ENCODE peak calls at places on chromosomes 2 and 18, in four cellular contexts. T is colonic mucosa, A is progenitor cell of endocrine pancreas, K is ovary. S is an unnamed sample.

GRCh38 chr18:70659026-70659726 is 370.3 kb downstream of the SOCS6 start:
- DNase-seq in K (no peak), A (no peak), T (no peak), S (no peak)

GRCh38 chr2:9800639-9800974 is 42.7 kb upstream of the TAF1B start:
- DNase-seq in K (no peak), A (no peak), T (no peak), S (no peak)

GRCh38 chr2:95320986-95321767 is 24.0 kb downstream of the KCNIP3 start:
- DNase-seq in T (no peak), K (no peak), A (no peak), S (no peak)

GRCh38 chr18:76936877-76937276 is 114.5 kb downstream of the ZNF236 start:
- DNase-seq in T (no peak), K (no peak), A (no peak), S (no peak)

GRCh38 chr2:133434962-133435668 is 133.1 kb downstream of the NCKAP5 start:
- DNase-seq in T (no peak), A (no peak), K (no peak), S (peak)

GRCh38 chr2:119011162-119011909 is 69.3 kb downstream of the MARCO start:
- DNase-seq in T (no peak), A (peak), K (peak), S (peak)

GRCh38 chr2:234147335-234147861 is 96.9 kb downstream of the SPP2 start:
- DNase-seq in K (no peak), A (no peak), T (no peak), S (no peak)

GRCh38 chr18:51537487-51537886 is 340.0 kb upstream of the MEX3C start:
- DNase-seq in T (no peak), A (no peak), K (no peak), S (peak)

GRCh38 chr2:170056900-170057299 is 121.0 kb upstream of the MYO3B start:
- DNase-seq in T (no peak), K (no peak), A (no peak), S (no peak)

GRCh38 chr18:21799706-21800105 is 59.1 kb downstream of the MIB1 start:
- DNase-seq in A (no peak), T (no peak), K (no peak), S (no peak)

GRCh38 chr18:49368161-49368875 is 92.1 kb downstream of the DYM start:
- DNase-seq in T (no peak), A (no peak), K (no peak), S (peak)

GRCh38 chr18:25005602-25006375 is 346.2 kb downstream of the ZNF521 start:
- DNase-seq in A (no peak), K (no peak), T (no peak), S (no peak)

GRCh38 chr18:59909289-59910036 is 9.7 kb downstream of the PMAIP1 start:
- DNase-seq in T (no peak), K (no peak), A (no peak), S (no peak)

GRCh38 chr2:30363406-30363805 is 83.6 kb upstream of the LCLAT1 start:
- DNase-seq in T (no peak), K (no peak), A (no peak), S (no peak)

GRCh38 chr2:171958475-171958874 is 36.2 kb downstream of the HAT1 start:
- DNase-seq in K (no peak), T (no peak), A (no peak), S (no peak)

GRCh38 chr18:1585881-1586488 is 681.3 kb downstream of the ADCYAP1 start:
- DNase-seq in K (no peak), A (no peak), T (no peak), S (no peak)

GRCh38 chr2:162065767-162066166 is 8.2 kb downstream of the DPP4 start:
- DNase-seq in T (no peak), A (no peak), K (no peak), S (no peak)

GRCh38 chr2:104127049-104127770 is 726.7 kb upstream of the POU3F3 start:
- DNase-seq in A (no peak), T (no peak), K (no peak), S (no peak)

GRCh38 chr2:184730288-184730687 is 132.0 kb downstream of the ZNF804A start:
- DNase-seq in A (no peak), K (no peak), T (no peak), S (no peak)

GRCh38 chr2:203740741-203741363 is 34.4 kb downstream of the CD28 start:
- DNase-seq in T (no peak), K (no peak), A (no peak), S (no peak)

GRCh38 chr2:232505805-232506360 is 14.3 kb upstream of the PRSS56 start:
- DNase-seq in K (no peak), A (no peak), T (no peak), S (no peak)

GRCh38 chr2:239660390-239661228 is 259.8 kb upstream of the HDAC4 start:
- DNase-seq in K (no peak), A (no peak), T (no peak), S (no peak)
- TF ChIP-seq CTCF in K (no peak), A (no peak), T (no peak), S (no peak)

GRCh38 chr2:7812231-7812995 is 869.4 kb upstream of the ID2 start:
- DNase-seq in A (no peak), T (no peak), K (no peak), S (no peak)

GRCh38 chr2:7819860-7820259 is 862.0 kb upstream of the ID2 start:
- DNase-seq in A (no peak), K (no peak), T (no peak), S (no peak)

GRCh38 chr2:7819316-7819715 is 862.5 kb upstream of the ID2 start:
- DNase-seq in K (no peak), A (no peak), T (no peak), S (no peak)

GRCh38 chr2:7813541-7814310 is 868.1 kb upstream of the ID2 start:
- DNase-seq in A (no peak), T (no peak), K (no peak), S (no peak)

DNA sequence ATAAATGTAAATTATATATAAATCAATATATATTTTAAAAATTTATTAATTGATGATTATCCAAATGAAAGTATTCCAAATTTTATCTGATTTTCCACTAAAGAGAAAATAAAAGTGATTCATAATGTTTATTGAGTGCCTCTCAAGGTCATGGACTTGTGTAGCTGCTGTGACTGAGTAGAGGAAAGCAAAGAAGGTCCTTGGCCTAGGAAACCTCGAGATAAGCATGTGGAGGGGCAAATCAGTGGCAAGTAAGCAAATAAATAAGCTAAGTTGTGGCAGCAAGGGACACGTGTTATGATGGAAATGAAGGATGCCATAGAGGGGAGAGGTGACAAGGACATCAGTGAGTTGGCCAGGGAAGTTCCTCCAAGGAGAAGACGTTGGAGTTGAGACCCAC is 866.1 kb upstream of the ID2 start:
- DNase-seq in A (no peak), K (no peak), T (no peak), S (no peak)
- TF ChIP-seq CTCF in A (no peak), K (no peak), T (no peak), S (no peak)

GRCh38 chr2:196851068-196851467 is 41.9 kb upstream of the C2orf66 start:
- DNase-seq in A (no peak), T (no peak), K (no peak), S (no peak)

GRCh38 chr2:196845371-196845770 is 36.2 kb upstream of the C2orf66 start:
- DNase-seq in K (no peak), T (no peak), A (no peak), S (no peak)

GRCh38 chr2:196853301-196854087 is 44.3 kb upstream of the C2orf66 start:
- DNase-seq in K (no peak), A (no peak), T (no peak), S (no peak)

GRCh38 chr2:196846295-196846694 is 37.1 kb upstream of the C2orf66 start:
- DNase-seq in K (no peak), A (no peak), T (no peak), S (no peak)

DNA sequence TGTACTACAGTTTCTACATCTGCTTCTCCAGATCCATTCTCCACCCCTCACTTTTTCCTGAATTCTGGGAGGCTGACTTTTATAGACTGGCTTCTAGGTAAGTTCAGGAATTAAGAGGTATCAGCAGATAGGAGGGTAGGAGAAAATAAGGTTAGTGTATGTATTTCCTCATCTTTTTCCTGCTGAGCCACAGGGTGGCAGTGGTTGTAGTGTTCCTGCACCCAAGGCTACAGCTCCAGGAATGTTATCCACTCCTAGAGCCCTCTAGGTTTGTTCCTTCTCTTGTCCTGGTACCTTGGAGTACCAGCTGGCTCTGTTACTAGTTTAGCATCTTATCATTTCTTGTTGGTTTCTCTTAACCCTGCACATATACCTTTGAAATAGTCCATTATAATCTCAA is 40.7 kb upstream of the C2orf66 start:
- DNase-seq in T (peak), K (no peak), A (no peak), S (peak)
- TF ChIP-seq CTCF in T (peak), K (no peak), A (peak), S (no peak)

GRCh38 chr2:54728669-54729120 is 5.2 kb downstream of the EML6 start:
- DNase-seq in K (no peak), T (no peak), A (no peak), S (peak)
- TF ChIP-seq CTCF in K (no peak), T (no peak), A (no peak), S (no peak)

DNA sequence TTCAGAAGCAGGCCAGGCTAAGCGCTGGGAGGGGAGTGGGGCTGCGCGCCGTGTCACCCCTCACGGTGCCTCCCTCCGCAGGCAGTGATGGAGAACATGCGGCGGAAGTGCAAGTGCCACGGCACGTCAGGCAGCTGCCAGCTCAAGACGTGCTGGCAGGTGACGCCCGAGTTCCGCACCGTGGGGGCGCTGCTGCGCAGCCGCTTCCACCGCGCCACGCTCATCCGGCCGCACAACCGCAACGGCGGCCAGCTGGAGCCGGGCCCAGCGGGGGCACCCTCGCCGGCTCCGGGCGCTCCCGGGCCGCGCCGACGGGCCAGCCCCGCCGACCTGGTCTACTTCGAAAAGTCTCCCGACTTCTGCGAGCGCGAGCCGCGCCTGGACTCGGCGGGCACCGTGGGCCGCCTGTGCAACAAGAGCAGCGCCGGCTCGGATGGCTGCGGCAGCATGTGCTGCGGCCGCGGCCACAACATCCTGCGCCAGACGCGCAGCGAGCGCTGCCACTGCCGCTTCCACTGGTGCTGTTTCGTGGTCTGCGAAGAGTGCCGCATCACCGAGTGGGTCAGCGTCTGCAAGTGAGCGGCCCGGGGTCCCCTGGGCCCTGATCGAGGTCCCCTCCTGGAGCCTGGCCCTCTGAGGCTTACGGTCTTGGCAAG is 12.2 kb downstream of the WNT10A start:
- DNase-seq in T (peak), A (peak), K (peak), S (peak)
- TF ChIP-seq CTCF in T (peak), A (peak), K (no peak), S (peak)

GRCh38 chr2:120977582-120978358 is 242.1 kb downstream of the GLI2 start:
- DNase-seq in T (no peak), A (no peak), K (peak), S (no peak)

GRCh38 chr2:120978359-120979050 is 242.8 kb downstream of the GLI2 start:
- DNase-seq in K (peak), T (no peak), A (no peak), S (no peak)

GRCh38 chr2:120979398-120979797 is 243.7 kb downstream of the GLI2 start:
- DNase-seq in A (no peak), T (no peak), K (no peak), S (no peak)

GRCh38 chr2:120974950-120975349 is 239.3 kb downstream of the GLI2 start:
- DNase-seq in T (no peak), A (no peak), K (no peak), S (no peak)

DNA sequence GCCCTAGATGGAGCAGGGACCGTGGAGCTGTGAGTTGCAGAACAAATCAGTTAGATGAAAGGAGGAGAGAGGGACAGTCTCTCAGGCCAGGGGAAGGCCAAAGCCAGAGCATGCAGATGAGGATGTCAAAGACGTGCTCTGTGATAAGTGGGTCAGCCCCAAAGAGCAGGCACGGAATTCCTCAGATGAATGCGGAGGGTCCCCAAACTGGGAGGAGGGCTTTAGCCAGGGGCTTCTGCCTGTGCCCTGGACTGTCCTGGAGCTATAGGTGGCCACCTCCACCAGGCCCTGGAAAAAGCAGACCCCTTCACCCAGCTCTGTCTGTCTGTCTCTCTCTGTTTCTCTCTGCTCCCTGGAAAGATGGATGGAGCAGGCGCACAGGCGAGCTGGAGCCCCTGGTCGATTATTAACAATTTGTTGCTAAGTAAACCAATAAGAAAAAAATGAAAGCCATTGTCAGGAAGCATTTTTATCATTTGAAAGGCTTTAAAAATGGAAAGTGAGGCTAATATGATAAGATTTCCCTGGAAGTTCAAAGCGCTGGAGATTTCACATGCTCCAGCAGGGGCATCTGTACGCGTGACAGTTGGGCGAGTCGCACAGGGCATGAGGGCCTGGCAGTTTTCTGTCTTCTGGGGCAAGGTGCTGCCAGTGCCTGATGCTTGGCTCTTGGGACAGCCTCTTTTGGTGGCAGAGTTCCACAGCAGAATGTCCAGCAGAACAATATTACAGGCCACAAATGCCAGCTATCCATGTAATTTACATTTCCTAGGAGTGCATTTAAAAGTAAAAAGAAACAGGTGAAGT is 241.0 kb downstream of the GLI2 start:
- DNase-seq in K (no peak), T (no peak), A (no peak), S (no peak)
- TF ChIP-seq CTCF in K (no peak), T (no peak), A (no peak), S (no peak)

DNA sequence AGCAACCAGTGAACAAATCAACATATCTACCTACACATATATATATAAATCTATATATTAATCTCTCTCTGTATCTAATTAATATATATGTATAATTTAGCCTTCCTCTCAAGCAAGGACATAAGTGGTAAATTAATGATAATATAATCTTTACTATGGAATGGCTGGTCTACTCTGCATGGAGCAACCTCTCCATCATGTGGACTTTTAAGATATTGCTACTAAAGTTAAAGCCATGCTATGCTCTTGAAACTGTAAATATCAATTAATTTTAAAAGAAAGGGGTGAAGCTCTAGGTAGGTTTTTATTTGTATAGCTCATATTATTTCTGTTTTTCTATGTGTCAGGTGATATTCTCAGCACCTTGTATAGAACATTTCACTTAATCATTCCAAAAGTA is 147.0 kb downstream of the PPP1R1C start:
- DNase-seq in A (no peak), T (no peak), K (no peak), S (no peak)
- TF ChIP-seq CTCF in A (peak), T (no peak), K (no peak), S (peak)

DNA sequence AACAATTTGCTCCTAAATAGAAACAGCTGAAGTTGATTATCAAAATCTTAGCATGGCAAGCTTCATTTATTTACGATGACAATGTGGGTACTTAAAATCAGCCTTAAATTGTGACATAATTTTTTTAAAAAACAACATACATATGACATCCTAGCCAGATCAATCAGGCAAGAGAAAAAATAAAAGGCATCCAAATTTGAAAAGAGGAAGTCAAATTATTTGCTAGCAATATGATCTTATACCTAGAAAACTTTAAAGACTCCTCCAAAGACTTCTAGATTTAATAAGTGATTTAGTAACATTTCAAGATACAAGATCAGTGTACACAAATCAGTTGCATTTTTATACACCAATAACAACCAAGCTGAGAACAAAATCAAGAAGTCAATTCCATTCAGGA is 14.3 kb upstream of the PPP3R1 start:
- DNase-seq in K (no peak), T (no peak), A (no peak), S (no peak)
- TF ChIP-seq CTCF in K (no peak), T (no peak), A (no peak), S (no peak)

S was measured in Calu3.